ENCODE peak calls at places on chromosomes 12 and 14, in four cellular contexts. O, W, R and T are unnamed samples.

GRCh38 chr14:50667491-50668007 is 557 bp downstream of the SAV1 start:
- DNase-seq in O (no peak), R (peak), W (no peak), T (peak)

GRCh38 chr12:11650279-11650696 is 814 bp downstream of the ETV6 start:
- DNase-seq in O (no peak), W (no peak), R (peak), T (no peak)

GRCh38 chr14:51844482-51844881 is 15.9 kb upstream of the GNG2 start:
- DNase-seq in O (peak), R (no peak), W (no peak), T (no peak)

GRCh38 chr12:52156757-52157565 is 34.9 kb downstream of the KRT80 start:
- DNase-seq in R (peak), W (peak), O (no peak), T (peak)

GRCh38 chr14:86777950-86778602 is 1214.9 kb downstream of the GALC start:
- DNase-seq in O (no peak), R (no peak), W (peak), T (no peak)

GRCh38 chr12:40208707-40209106 is 16.1 kb upstream of the LRRK2 start:
- DNase-seq in R (no peak), O (no peak), W (no peak), T (no peak)

GRCh38 chr12:117134059-117134458 is 34.8 kb upstream of the TESC start:
- DNase-seq in O (no peak), W (no peak), R (no peak), T (no peak)

GRCh38 chr12:71688961-71689570 is 3.2 kb downstream of the TMEM19 start:
- DNase-seq in W (no peak), R (no peak), O (no peak), T (no peak)

GRCh38 chr12:40801082-40801481 is 108.8 kb downstream of the CNTN1 start:
- DNase-seq in R (no peak), O (no peak), W (no peak), T (no peak)

GRCh38 chr12:58764100-58764953 is 156.0 kb downstream of the LRIG3 start:
- DNase-seq in W (peak), O (no peak), R (no peak), T (no peak)

GRCh38 chr12:32170437-32170998 is 63.9 kb downstream of the BICD1 start:
- DNase-seq in R (no peak), O (no peak), W (no peak), T (no peak)

GRCh38 chr12:62347922-62348650 is 87.9 kb downstream of the USP15 start:
- DNase-seq in W (no peak), O (no peak), R (no peak), T (no peak)

GRCh38 chr12:92078167-92079053 is 67.2 kb downstream of the BTG1 start:
- DNase-seq in R (peak), O (no peak), W (no peak), T (no peak)

GRCh38 chr12:102503056-102503681 is 22.8 kb upstream of the IGF1 start:
- DNase-seq in O (peak), W (no peak), R (no peak), T (no peak)

GRCh38 chr12:123571343-123571813 is 13.0 kb upstream of the TMED2 start:
- DNase-seq in W (peak), R (peak), O (no peak), T (peak)

GRCh38 chr12:115500872-115501271 is 776.6 kb downstream of the MED13L start:
- DNase-seq in R (no peak), W (no peak), O (no peak), T (no peak)

GRCh38 chr12:52824741-52825410 is 9.2 kb downstream of the KRT79 start:
- DNase-seq in R (no peak), O (no peak), W (no peak), T (no peak)

GRCh38 chr12:111407371-111408115 is 1.8 kb downstream of the SH2B3 start:
- DNase-seq in R (no peak), W (no peak), O (no peak), T (no peak)

GRCh38 chr14:45103806-45104205 is 19.9 kb downstream of the PRPF39 start:
- DNase-seq in W (no peak), O (no peak), R (no peak), T (no peak)

GRCh38 chr12:93440043-93440835 is 1.5 kb downstream of the UBE2N start:
- DNase-seq in W (no peak), R (no peak), O (no peak), T (no peak)

GRCh38 chr12:41460906-41461305 is 272.8 kb downstream of the PDZRN4 start:
- DNase-seq in W (no peak), O (no peak), R (no peak), T (no peak)

DNA sequence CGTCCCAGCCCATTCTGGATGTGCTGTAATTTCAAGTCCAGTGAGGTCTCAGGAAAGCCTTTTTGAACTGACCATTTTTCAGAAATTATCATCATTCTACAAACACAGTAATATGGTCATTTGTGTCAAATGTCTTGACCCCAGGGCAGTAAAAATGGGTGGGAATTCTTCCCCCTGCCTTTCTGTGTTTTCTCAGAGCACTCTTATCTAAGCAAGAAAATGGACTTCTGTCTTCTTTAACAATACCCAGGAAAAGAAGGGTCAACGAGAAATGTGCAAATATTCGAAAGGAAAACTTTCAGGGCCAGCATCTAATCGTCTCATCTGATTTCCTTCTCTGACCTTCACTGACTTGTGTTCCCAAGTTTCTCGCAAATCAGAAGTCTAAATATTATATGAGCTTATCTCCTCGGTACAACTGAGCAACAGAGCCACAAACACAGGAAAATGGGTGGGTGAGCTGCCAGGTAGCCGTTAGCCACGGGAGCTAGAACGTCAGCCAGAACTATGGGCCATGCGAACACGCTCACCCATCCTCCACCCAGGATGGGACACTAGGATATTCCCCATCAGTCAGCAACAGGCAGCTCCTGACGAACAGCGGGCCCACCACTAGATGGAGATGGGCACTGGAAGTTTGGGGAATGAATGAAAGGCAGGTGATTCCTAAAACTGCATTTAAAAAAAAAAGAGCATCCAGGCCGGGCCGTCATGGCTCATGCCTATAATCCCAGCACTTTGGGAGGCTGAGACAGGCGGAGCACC is 57.1 kb downstream of the VWF start:
- DNase-seq in O (no peak), W (peak), R (peak), T (peak)
- TF ChIP-seq TARDBP in O (no peak), W (no peak), R (no peak), T (no peak)

GRCh38 chr12:65609359-65609771 is 214.9 kb upstream of the HMGA2 start:
- DNase-seq in W (no peak), R (no peak), O (no peak), T (no peak)
- TF ChIP-seq TARDBP in W (no peak), R (no peak), O (no peak), T (no peak)

DNA sequence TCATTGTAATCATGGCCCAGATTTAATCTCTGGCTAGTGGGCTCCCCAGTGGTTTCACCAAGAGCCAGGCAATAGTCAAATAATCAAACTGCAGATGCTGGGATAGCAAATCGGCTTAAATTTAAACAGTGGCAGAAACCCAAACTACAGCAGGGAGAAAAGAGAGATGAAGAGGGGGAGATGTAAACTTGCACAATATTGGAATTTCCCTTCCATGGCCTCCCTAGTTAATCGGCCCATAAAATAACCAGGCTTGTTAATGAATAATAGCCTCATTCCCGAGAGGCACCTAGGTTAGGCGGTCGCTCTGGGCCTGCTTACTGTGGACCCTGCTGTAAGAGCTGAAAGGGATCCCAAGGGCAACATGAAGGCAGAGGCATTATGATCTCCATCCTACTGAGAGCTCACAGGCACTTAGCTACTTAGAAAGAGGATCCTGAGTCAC is 116.2 kb downstream of the NUAK1 start:
- DNase-seq in W (peak), R (no peak), O (no peak), T (no peak)
- TF ChIP-seq TARDBP in W (no peak), R (no peak), O (no peak), T (no peak)

DNA sequence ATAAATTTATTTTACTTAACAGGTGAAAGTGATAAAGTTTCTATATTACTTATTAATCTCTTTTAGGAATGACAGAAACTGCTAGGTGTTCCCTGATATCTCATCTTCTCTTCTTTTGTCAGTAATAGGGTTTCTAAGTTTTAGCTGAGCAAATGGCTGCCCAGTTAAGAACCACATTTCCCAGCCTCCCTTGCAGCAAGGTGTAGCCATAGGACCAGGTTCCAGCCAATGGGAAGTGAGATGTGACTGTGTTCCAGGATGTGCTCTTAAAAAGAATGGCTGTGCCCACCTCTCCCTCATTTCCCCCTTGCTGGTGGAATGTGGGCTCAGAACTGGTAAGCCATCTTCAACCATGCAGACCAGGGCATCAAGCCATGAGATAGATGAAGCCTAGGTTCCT is 165.6 kb downstream of the HELB start:
- DNase-seq in R (peak), W (no peak), O (no peak), T (peak)
- TF ChIP-seq TARDBP in R (no peak), W (no peak), O (no peak), T (no peak)

GRCh38 chr12:2139651-2140050 is 86.9 kb downstream of the CACNA1C start:
- DNase-seq in W (no peak), R (no peak), O (no peak), T (no peak)

GRCh38 chr12:2136901-2137300 is 84.1 kb downstream of the CACNA1C start:
- DNase-seq in O (no peak), W (no peak), R (no peak), T (no peak)

GRCh38 chr12:2138294-2138693 is 85.5 kb downstream of the CACNA1C start:
- DNase-seq in W (no peak), O (no peak), R (no peak), T (no peak)

GRCh38 chr12:2137707-2138106 is 84.9 kb downstream of the CACNA1C start:
- DNase-seq in O (no peak), W (no peak), R (no peak), T (no peak)

GRCh38 chr12:2138871-2139308 is 86.1 kb downstream of the CACNA1C start:
- DNase-seq in R (no peak), W (no peak), O (no peak), T (no peak)
- TF ChIP-seq TARDBP in R (no peak), W (no peak), O (no peak), T (no peak)

GRCh38 chr14:93772263-93772662 is 16.0 kb downstream of the PRIMA1 start:
- DNase-seq in W (no peak), R (no peak), O (no peak), T (no peak)
- TF ChIP-seq TARDBP in W (no peak), R (no peak), O (no peak), T (no peak)

GRCh38 chr12:81181701-81182100 is 103.8 kb downstream of the ACSS3 start:
- DNase-seq in R (no peak), O (no peak), W (no peak), T (no peak)

DNA sequence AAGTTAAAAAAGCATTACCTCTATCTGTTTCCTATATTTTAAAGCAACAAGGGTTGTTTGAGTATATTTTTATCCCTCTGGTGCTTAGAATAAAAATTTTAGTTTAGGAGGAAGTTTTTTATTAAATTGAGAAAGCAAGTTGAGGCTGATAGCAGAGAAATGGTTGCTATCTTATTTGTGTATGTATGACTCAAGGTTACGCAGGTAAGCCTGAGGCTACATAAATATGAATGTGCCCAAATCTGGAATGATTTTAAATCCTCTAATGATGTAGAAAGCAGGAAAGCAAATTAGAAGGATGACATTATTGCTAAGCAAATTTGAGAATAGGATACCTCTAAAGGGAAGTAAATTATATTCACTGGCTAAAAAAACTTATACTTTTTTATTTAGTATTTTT is 109.8 kb downstream of the ACSS3 start:
- DNase-seq in W (no peak), O (no peak), R (no peak), T (no peak)
- TF ChIP-seq TARDBP in W (no peak), O (no peak), R (no peak), T (no peak)

GRCh38 chr12:19236656-19237055 is 107.1 kb downstream of the PLEKHA5 start:
- DNase-seq in R (no peak), W (no peak), O (no peak), T (no peak)
- TF ChIP-seq TARDBP in R (no peak), W (no peak), O (no peak), T (no peak)

GRCh38 chr14:30614155-30614554 is 8.0 kb upstream of the SCFD1 start:
- DNase-seq in O (no peak), W (no peak), R (no peak), T (no peak)

GRCh38 chr14:30607156-30607780 is 14.9 kb upstream of the SCFD1 start:
- DNase-seq in O (no peak), W (no peak), R (no peak), T (no peak)

GRCh38 chr14:30610719-30611388 is 11.3 kb upstream of the SCFD1 start:
- DNase-seq in O (no peak), W (peak), R (no peak), T (peak)

GRCh38 chr14:30603402-30603801 is 18.7 kb upstream of the SCFD1 start:
- DNase-seq in O (no peak), W (no peak), R (no peak), T (no peak)

GRCh38 chr14:30608533-30609006 is 13.5 kb upstream of the SCFD1 start:
- DNase-seq in O (no peak), W (no peak), R (no peak), T (no peak)
- TF ChIP-seq TARDBP in O (no peak), W (no peak), R (no peak), T (no peak)

DNA sequence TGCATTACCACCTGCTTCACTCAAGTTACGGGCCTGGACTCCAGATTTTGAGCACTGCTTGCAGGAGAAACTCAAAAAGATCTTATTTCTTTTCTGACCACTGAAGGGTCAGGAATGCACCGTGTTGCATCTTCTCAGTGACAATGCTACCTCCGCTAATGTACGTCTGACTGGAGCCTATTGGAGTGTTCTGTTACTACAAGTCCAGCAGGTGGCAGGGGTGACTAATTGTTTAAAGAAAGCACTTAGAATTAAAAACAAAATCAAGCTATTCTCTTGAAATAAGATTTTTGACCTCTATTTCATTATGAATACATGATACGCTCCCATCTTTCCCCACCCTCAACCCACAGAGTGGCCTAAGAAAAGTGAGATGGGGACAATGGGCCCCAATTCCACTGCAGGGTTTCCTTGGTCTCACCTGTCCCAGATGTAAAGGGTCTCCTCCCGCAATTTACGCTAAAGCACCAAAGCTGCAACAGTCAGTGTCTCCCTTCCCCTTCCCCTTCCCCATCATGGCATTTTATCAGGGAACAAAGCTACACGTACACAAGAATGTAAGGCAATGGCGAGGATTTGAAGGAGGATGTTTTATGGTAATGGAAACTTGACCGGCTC is 2.2 kb downstream of the TBPL2 start:
- DNase-seq in W (peak), O (no peak), R (peak), T (peak)
- TF ChIP-seq TARDBP in W (no peak), O (no peak), R (no peak), T (no peak)